ENCODE peak calls at places on chromosome 17, in five cellular contexts. U is foreskin fibroblast, P is pancreas, X is upper lobe of right lung, D is A549. S is an unnamed sample.

GRCh38 chr17:1898872-1899271 is 69.1 kb downstream of the RPA1 start:
- DNase-seq in U (no peak), P (no peak), X (no peak), D (no peak), S (no peak)

GRCh38 chr17:54916721-54917120 is 16.1 kb downstream of the TOM1L1 start:
- DNase-seq in U (no peak), P (no peak), X (no peak), D (no peak), S (no peak)

GRCh38 chr17:19327039-19327776 is 35.3 kb downstream of the B9D1 start:
- DNase-seq in U (peak; percentile 70), P (no peak), X (peak; percentile 64), D (peak; percentile 62), S (no peak)

GRCh38 chr17:8012996-8013640 is 10.7 kb downstream of the GUCY2D start:
- DNase-seq in U (no peak), P (no peak), X (peak; percentile 57), D (no peak), S (no peak)

GRCh38 chr17:20896153-20896649 is 146.6 kb downstream of the USP22 start:
- DNase-seq in U (no peak), P (peak; percentile 62), X (no peak), D (no peak), S (no peak)

GRCh38 chr17:69643686-69644085 is 229.2 kb downstream of the MAP2K6 start:
- DNase-seq in U (no peak), P (no peak), X (no peak), D (no peak), S (no peak)

GRCh38 chr17:65589321-65589720 is 27.9 kb upstream of the AXIN2 start:
- DNase-seq in U (peak; percentile 18), P (no peak), X (no peak), D (no peak), S (peak; percentile 33)

GRCh38 chr17:48239603-48239995 is 132.0 kb downstream of the SNX11 start:
- DNase-seq in U (no peak), P (no peak), X (no peak), D (no peak), S (no peak)

GRCh38 chr17:9406046-9406631 is 169.5 kb downstream of the STX8 start:
- DNase-seq in U (no peak), P (no peak), X (no peak), D (no peak), S (no peak)

GRCh38 chr17:29084476-29085148 is 41.7 kb downstream of the PIPOX start:
- DNase-seq in U (peak; percentile 17), P (no peak), X (no peak), D (no peak), S (peak; percentile 10)

GRCh38 chr17:20156196-20157077 is 147.3 kb downstream of the SPECC1 start:
- DNase-seq in U (peak; percentile 3), P (peak; percentile 75), X (peak; percentile 82), D (peak; percentile 62), S (no peak)

GRCh38 chr17:27336217-27336616 is 42.3 kb downstream of the WSB1 start:
- DNase-seq in U (no peak), P (no peak), X (no peak), D (no peak), S (no peak)

GRCh38 chr17:42563543-42563942 is 1.6 kb downstream of the COASY start:
- DNase-seq in U (no peak), P (peak; percentile 39), X (no peak), D (no peak), S (peak; percentile 74)
- H3K4me3 ChIP-seq in U (peak overlapping the region; percentile 88), P (peak overlapping the region; percentile 76), X (peak overlapping the region; percentile 98), D (peak overlapping the region; percentile 91), S (peak overlapping the region; percentile 83)

DNA sequence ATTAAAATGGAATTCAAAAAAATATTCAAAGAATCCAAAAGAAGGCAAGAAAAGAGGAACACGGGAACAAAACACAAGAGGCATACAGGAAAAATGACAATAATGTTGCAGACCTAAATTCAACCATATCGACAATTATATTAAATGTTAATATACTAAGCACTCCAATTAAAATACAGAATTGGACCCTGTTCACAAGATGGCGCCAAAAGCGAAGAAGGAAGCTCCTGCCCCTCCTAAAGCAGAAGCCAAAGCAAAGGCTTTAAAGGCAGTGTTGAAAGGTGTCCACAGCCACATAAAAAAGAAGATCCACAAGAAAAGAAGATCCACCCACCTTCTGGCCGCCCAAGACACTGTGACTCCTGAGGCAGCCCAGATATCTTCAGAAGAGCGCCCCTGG is 6.3 kb upstream of the XAF1 start:
- DNase-seq in U (no peak), P (no peak), X (no peak), D (no peak), S (no peak)
- TF ChIP-seq CTCF in U (no peak), P (no peak), X (no peak), D (no peak), S (peak; percentile 6)

GRCh38 chr17:60135951-60136666 is 13.7 kb upstream of the CA4 start:
- DNase-seq in U (no peak), P (peak; percentile 14), X (peak; percentile 17), D (no peak), S (no peak)
- H3K4me3 ChIP-seq in U (peak overlapping the region; percentile 76), P (no peak overlapping the region), X (no peak overlapping the region), D (peak overlapping the region; percentile 60), S (peak overlapping the region; percentile 69)

GRCh38 chr17:63436523-63437110 is 9.5 kb downstream of the CYB561 start:
- DNase-seq in U (no peak), P (peak; percentile 92), X (no peak), D (no peak), S (no peak)
- TF ChIP-seq CTCF in U (no peak), P (no peak), X (peak; percentile 7), D (peak; percentile 34), S (peak; percentile 27)

DNA sequence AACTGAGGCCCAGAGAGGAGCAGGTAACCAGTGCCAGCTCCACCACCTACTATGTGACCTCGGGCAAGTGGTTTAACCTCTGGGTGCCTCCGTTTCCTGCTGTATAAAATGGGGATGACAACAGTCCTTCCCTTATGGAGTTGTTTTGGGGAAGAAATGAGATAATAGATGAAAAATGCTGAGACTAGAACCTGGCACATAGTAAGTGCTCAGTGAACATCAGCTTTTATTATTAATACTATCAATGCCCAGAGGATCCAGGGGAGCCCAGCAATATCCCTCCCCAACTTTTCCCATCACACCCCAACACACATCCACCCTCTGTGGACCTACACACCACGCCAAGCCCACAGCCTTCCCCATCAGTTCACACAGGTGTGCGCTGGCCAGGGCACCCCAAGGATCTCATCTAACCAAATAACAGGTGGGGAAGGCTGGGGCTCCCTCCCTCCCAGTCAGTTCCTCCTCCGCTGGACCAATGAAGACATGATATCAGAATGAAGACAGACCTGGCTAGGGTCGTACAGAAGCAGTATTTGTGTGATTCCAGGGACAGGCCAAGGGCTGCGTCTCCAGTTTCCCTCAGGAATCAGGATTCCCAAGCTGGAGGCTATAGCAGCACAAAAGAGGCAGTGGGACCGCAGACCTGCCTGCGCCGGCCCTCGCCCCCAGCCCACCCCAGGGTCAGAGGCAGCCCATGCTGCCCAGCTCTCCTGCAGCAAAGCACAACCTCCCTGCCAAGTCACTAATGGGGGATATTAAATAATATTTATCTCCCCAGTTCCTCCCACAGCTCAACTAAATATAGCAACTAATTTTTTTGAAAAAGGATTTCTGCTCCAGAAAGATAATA is 1.8 kb downstream of the ATP2A3 start:
- DNase-seq in U (no peak), P (no peak), X (no peak), D (no peak), S (no peak)
- H3K4me3 ChIP-seq in U (no peak overlapping the region), P (peak overlapping the region; percentile 40), X (peak overlapping the region; percentile 63), D (no peak overlapping the region), S (no peak overlapping the region)

DNA sequence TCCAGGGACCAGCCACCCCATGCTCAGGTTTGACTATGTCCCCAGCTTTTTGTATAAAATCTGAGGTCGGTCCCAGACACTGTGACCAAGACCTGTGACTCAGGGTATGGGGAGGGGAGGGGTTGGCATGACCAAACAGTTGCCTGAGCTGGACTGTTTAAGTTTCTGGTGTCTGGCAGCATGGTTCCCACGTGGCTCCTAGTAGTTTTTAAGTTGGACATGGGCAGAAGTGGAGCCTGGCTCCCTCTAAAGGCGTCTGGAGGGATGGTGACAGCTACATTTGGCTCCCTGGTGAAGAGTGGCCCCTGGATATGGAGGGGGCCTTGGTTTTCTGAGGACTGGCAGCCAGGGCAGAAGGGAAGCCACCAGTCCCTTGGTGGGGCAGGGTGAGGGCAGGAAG is 7.9 kb downstream of the SMCR8 start:
- DNase-seq in U (no peak), P (no peak), X (no peak), D (peak; percentile 30), S (no peak)
- TF ChIP-seq CTCF in U (no peak), P (no peak), X (no peak), D (peak; percentile 13), S (peak; percentile 8)

GRCh38 chr17:37744633-37744927 is 279 bp downstream of the HNF1B start:
- DNase-seq in U (no peak), P (no peak), X (no peak), D (peak; percentile 58), S (no peak)
- H3K4me3 ChIP-seq in U (no peak overlapping the region), P (peak overlapping the region; percentile 56), X (peak overlapping the region; percentile 53), D (peak overlapping the region; percentile 67), S (peak overlapping the region; percentile 60)

DNA sequence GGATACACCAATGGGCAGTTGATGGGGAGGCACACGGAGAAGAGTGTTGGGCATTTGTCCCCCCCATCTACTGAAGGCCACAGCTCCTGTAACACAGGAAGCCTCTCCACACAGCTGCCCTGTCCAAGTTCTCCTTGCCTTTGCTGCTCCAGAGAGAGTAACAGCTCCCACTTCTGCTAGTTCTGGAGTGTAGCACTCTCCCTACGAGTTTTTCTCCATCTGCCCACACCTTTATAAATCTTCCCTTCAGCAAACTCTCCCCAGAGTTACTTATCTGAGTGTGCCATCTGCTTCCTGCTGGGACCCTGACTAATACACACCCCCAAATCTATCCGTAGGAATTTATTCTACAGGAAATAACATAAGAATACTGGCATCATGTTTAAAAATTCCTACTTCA is 42.6 kb upstream of the ERN1 start:
- DNase-seq in U (no peak), P (no peak), X (no peak), D (no peak), S (no peak)
- TF ChIP-seq CTCF in U (no peak), P (no peak), X (no peak), D (no peak), S (no peak)

GRCh38 chr17:80455328-80455710 is 21.1 kb downstream of the NPTX1 start:
- DNase-seq in U (peak; percentile 29), P (peak; percentile 85), X (no peak), D (peak; percentile 88), S (peak; percentile 18)

GRCh38 chr17:80454557-80455327 is 21.7 kb downstream of the NPTX1 start:
- DNase-seq in U (peak; percentile 98), P (peak; percentile 99), X (peak; percentile 99), D (peak; percentile 99), S (peak; percentile 83)

GRCh38 chr17:80457236-80457856 is 19.1 kb downstream of the NPTX1 start:
- DNase-seq in U (no peak), P (peak; percentile 29), X (no peak), D (no peak), S (no peak)

GRCh38 chr17:80456465-80457235 is 19.8 kb downstream of the NPTX1 start:
- DNase-seq in U (no peak), P (peak; percentile 60), X (no peak), D (no peak), S (no peak)

GRCh38 chr17:80455784-80456183 is 20.6 kb downstream of the NPTX1 start:
- DNase-seq in U (no peak), P (peak; percentile 38), X (no peak), D (no peak), S (no peak)
- H3K4me3 ChIP-seq in U (no peak overlapping the region), P (no peak overlapping the region), X (peak overlapping the region; percentile 64), D (no peak overlapping the region), S (peak overlapping the region; percentile 87)